ENCODE peak calls at places on chromosomes 5 and 9, in nine cellular contexts. K is astrocyte, V is AG04450, R is WTC11, A is activated B cell treated with CpG ODN at 0.5 μM for 24 hours, Y is choroid plexus epithelial cell, S is bronchial epithelial cell, W is left ventricle myocardium inferior, B is GM10248. M is an unnamed sample.

GRCh38 chr9:38401994-38402393 is 9.5 kb downstream of the ALDH1B1 start:
- DNase-seq in K (no peak), V (no peak), R (no peak), A (no peak), Y (no peak), S (no peak), W (no peak), B (no peak), M (no peak)

GRCh38 chr9:89730715-89731114 is 125.9 kb downstream of the GADD45G start:
- DNase-seq in K (no peak), V (no peak), R (peak; percentile 24), A (no peak), Y (no peak), S (no peak), W (no peak), B (no peak), M (no peak)

GRCh38 chr9:92184041-92184564 is 68.9 kb upstream of the SPTLC1 start:
- DNase-seq in K (no peak), V (no peak), R (no peak), A (no peak), Y (no peak), S (no peak), W (no peak), B (peak; percentile 2), M (no peak)

GRCh38 chr5:72369301-72370079 is 49.3 kb downstream of the PTCD2 start:
- DNase-seq in K (peak; percentile 89), V (no peak), R (no peak), A (no peak), Y (peak; percentile 30), S (no peak), W (no peak), B (no peak), M (no peak)

GRCh38 chr9:74666625-74667316 is 169.6 kb downstream of the RORB start:
- DNase-seq in K (peak; percentile 43), V (no peak), R (no peak), A (no peak), Y (peak; percentile 90), S (peak; percentile 30), W (no peak), B (no peak), M (no peak)

GRCh38 chr5:179608131-179608581 is 15.3 kb downstream of the HNRNPH1 start:
- DNase-seq in K (no peak), V (no peak), R (no peak), A (no peak), Y (peak; percentile 41), S (no peak), W (no peak), B (no peak), M (no peak)

GRCh38 chr9:37582548-37583157 is 6.5 kb upstream of the FBXO10 start:
- DNase-seq in K (peak; percentile 50), V (peak; percentile 47), R (no peak), A (no peak), Y (peak; percentile 93), S (peak; percentile 70), W (no peak), B (peak; percentile 28), M (no peak)

GRCh38 chr9:134525841-134526797 is 115.5 kb upstream of the COL5A1 start:
- DNase-seq in K (no peak), V (no peak), R (no peak), A (no peak), Y (no peak), S (no peak), W (peak; percentile 74), B (no peak), M (no peak)

GRCh38 chr5:176166427-176166826 is 71.8 kb upstream of the SIMC1 start:
- DNase-seq in K (no peak), V (no peak), R (no peak), A (no peak), Y (no peak), S (peak; percentile 30), W (no peak), B (no peak), M (no peak)

GRCh38 chr9:128099932-128100491 is 27.5 kb downstream of the PTGES2 start:
- DNase-seq in K (no peak), V (no peak), R (no peak), A (no peak), Y (peak; percentile 25), S (no peak), W (no peak), B (no peak), M (no peak)

GRCh38 chr9:30967484-30967883 is 1417.0 kb upstream of the ACO1 start:
- DNase-seq in K (no peak), V (no peak), R (no peak), A (no peak), Y (peak; percentile 57), S (peak; percentile 26), W (no peak), B (no peak), M (no peak)

GRCh38 chr5:116738948-116739339 is 164.3 kb upstream of the SEMA6A start:
- DNase-seq in K (no peak), V (no peak), R (no peak), A (no peak), Y (no peak), S (no peak), W (no peak), B (no peak), M (no peak)

GRCh38 chr5:98938459-98938858 is 9.7 kb upstream of the CHD1 start:
- DNase-seq in K (peak; percentile 44), V (no peak), R (no peak), A (no peak), Y (peak; percentile 43), S (peak; percentile 50), W (no peak), B (no peak), M (no peak)

GRCh38 chr9:33124046-33124445 is 43.1 kb downstream of the B4GALT1 start:
- DNase-seq in K (no peak), V (no peak), R (no peak), A (no peak), Y (no peak), S (no peak), W (no peak), B (no peak), M (no peak)

GRCh38 chr9:93030642-93031628 is 27.6 kb upstream of the SUSD3 start:
- DNase-seq in K (no peak), V (no peak), R (no peak), A (no peak), Y (no peak), S (no peak), W (no peak), B (no peak), M (no peak)

GRCh38 chr5:134906811-134907210 is 1.9 kb downstream of the PCBD2 start:
- DNase-seq in K (no peak), V (no peak), R (no peak), A (no peak), Y (no peak), S (no peak), W (no peak), B (no peak), M (no peak)

GRCh38 chr5:155870636-155871035 is 456.3 kb upstream of the SGCD start:
- DNase-seq in K (no peak), V (no peak), R (no peak), A (no peak), Y (no peak), S (no peak), W (no peak), B (no peak), M (no peak)

DNA sequence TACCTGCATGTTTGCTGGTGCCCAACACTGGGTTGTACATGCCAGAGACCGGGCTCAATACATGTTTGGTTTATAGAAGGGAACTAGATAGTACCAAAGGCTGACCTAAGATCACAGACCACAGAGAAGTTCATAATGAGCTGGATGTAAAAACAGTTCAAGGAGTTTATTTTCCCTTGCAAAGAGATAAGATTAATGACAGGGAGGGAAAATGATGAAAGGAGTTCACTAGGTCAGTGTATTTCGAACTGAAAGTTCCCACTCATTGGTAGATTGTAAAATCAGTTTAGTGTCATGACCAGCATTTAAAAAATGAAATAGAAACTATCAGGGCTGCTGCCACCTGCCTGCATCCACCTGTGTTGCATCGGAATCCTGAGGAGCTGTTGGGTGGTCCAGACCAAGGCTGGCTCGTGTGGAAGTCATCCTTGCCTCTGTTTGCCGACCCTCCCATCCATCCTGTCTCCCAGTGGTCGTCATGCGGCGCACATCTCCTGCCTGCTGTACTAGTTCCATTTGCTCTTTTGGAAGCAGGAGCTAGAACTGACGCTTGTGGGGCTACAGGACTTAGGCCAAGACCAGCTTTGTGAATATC is 21.1 kb downstream of the TBC1D2 start:
- DNase-seq in K (no peak), V (no peak), R (peak; percentile 41), A (no peak), Y (no peak), S (no peak), W (no peak), B (no peak), M (no peak)
- TF ChIP-seq CTCF in K (no peak), V (peak; percentile 6), R (no peak), A (no peak), Y (peak; percentile 42), S (peak; percentile 21), W (no peak), B (peak; percentile 16), M (peak; percentile 37)

GRCh38 chr9:11088826-11089374 is 476.1 kb upstream of the PTPRD start:
- DNase-seq in K (peak; percentile 12), V (no peak), R (no peak), A (no peak), Y (peak; percentile 62), S (no peak), W (no peak), B (no peak), M (no peak)

DNA sequence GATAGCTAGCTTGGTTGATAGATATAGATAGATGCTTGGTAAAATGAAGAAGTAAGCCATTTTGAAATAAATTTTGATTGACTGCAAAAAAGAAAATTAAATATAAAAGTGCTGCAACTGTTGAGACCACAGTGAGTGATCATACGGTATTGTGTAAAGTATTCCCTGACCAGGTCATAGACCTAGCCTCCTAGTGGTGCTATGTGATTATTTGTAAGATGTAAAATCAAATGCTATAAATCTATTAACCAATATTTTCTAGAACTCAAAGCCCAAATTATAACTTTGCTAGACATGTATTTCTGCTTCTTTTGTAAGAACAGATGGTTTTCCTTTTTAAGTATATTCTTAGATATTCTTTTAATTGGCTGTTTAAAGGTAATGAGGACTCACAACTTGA is 480.2 kb upstream of the PTPRD start:
- DNase-seq in K (no peak), V (no peak), R (no peak), A (no peak), Y (no peak), S (no peak), W (no peak), B (no peak), M (no peak)
- TF ChIP-seq CTCF in K (no peak), V (no peak), R (no peak), A (no peak), Y (no peak), S (no peak), W (no peak), B (no peak), M (peak; percentile 24)

GRCh38 chr9:6873862-6874261 is 116.1 kb downstream of the KDM4C start:
- DNase-seq in K (peak; percentile 51), V (peak; percentile 2), R (no peak), A (no peak), Y (peak; percentile 63), S (no peak), W (no peak), B (no peak), M (no peak)
- TF ChIP-seq CTCF in K (no peak), V (no peak), R (no peak), A (no peak), Y (no peak), S (no peak), W (no peak), B (no peak), M (no peak)

GRCh38 chr9:70490478-70490877 is 76.0 kb upstream of the KLF9 start:
- DNase-seq in K (no peak), V (no peak), R (no peak), A (no peak), Y (peak; percentile 12), S (peak; percentile 16), W (no peak), B (no peak), M (no peak)
- TF ChIP-seq CTCF in K (no peak), V (no peak), R (no peak), A (no peak), Y (no peak), S (peak; percentile 15), W (no peak), B (no peak), M (no peak)